ENCODE peak calls at places on chromosomes 12 and 14, in five cellular contexts. Y, O, J, D and W are unnamed samples.

GRCh38 chr12:3216097-3216496 is 138.9 kb downstream of the TSPAN9 start:
- DNase-seq in Y (no peak), O (no peak), J (no peak), D (no peak), W (no peak)

GRCh38 chr12:94488449-94488848 is 28.8 kb upstream of the CEP83 start:
- DNase-seq in Y (no peak), O (no peak), J (no peak), D (no peak), W (no peak)

GRCh38 chr12:69443916-69444315 is 26.3 kb upstream of the FRS2 start:
- DNase-seq in Y (no peak), O (no peak), J (no peak), D (no peak), W (no peak)

GRCh38 chr14:31492759-31493498 is 5.1 kb upstream of the GPR33 start:
- DNase-seq in Y (peak; percentile 7), O (no peak), J (no peak), D (peak; percentile 3), W (no peak)

GRCh38 chr12:64781374-64782029 is 22.3 kb upstream of the GNS start:
- DNase-seq in Y (no peak), O (no peak), J (peak; percentile 32), D (peak; percentile 51), W (no peak)

GRCh38 chr14:35879141-35879648 is 53.1 kb downstream of the BRMS1L start:
- DNase-seq in Y (no peak), O (no peak), J (no peak), D (peak; percentile 73), W (no peak)

GRCh38 chr12:1592444-1593231 is 1.7 kb downstream of the FBXL14 start:
- DNase-seq in Y (no peak), O (peak; percentile 56), J (peak; percentile 43), D (peak; percentile 66), W (no peak)

GRCh38 chr12:7833831-7834230 is 38.9 kb downstream of the SLC2A14 start:
- DNase-seq in Y (no peak), O (no peak), J (no peak), D (no peak), W (no peak)

GRCh38 chr12:19978193-19978592 is 390.1 kb upstream of the PDE3A start:
- DNase-seq in Y (peak; percentile 40), O (no peak), J (no peak), D (peak; percentile 42), W (no peak)

GRCh38 chr12:123223241-123223668 is 9.7 kb downstream of the MPHOSPH9 start:
- DNase-seq in Y (no peak), O (peak; percentile 19), J (no peak), D (no peak), W (no peak)